ENCODE peak calls at places on chromosomes 4 and X, in six cellular contexts. One of them, this sample, is unnamed.

GRCh38 chr4:55989716-55990115 is 41.0 kb downstream of the CEP135 start:
- DNase-seq in non-pigmented ciliary epithelial cell: no peak
- DNase-seq in heart left ventricle: no peak
- DNase-seq in HEK293T: no peak
- DNase-seq in nucleus accumbens: no peak
- DNase-seq in T follicular helper cell: no peak
- DNase-seq in this sample: no peak

GRCh38 chr4:27474691-27475090 is 614.0 kb downstream of the STIM2 start:
- DNase-seq in T follicular helper cell: no peak
- DNase-seq in HEK293T: no peak
- DNase-seq in non-pigmented ciliary epithelial cell: no peak
- DNase-seq in nucleus accumbens: no peak
- DNase-seq in heart left ventricle: no peak
- DNase-seq in this sample: no peak

GRCh38 chr4:142416121-142416520 is 430.0 kb downstream of the INPP4B start:
- DNase-seq in heart left ventricle: no peak
- DNase-seq in T follicular helper cell: no peak
- DNase-seq in non-pigmented ciliary epithelial cell: no peak
- DNase-seq in HEK293T: no peak
- DNase-seq in nucleus accumbens: no peak
- DNase-seq in this sample: no peak

GRCh38 chr4:87679449-87680169 is 29.5 kb downstream of the DMP1 start:
- DNase-seq in T follicular helper cell: no peak
- DNase-seq in nucleus accumbens: peak
- DNase-seq in HEK293T: peak
- DNase-seq in non-pigmented ciliary epithelial cell: peak
- DNase-seq in heart left ventricle: peak
- DNase-seq in this sample: peak

GRCh38 chr4:79042079-79042674 is 102.9 kb upstream of the PAQR3 start:
- DNase-seq in T follicular helper cell: no peak
- DNase-seq in nucleus accumbens: no peak
- DNase-seq in non-pigmented ciliary epithelial cell: no peak
- DNase-seq in heart left ventricle: no peak
- DNase-seq in HEK293T: peak
- DNase-seq in this sample: no peak

GRCh38 chrX:28609917-28610613 is 22.8 kb downstream of the IL1RAPL1 start:
- DNase-seq in non-pigmented ciliary epithelial cell: no peak
- DNase-seq in heart left ventricle: peak
- DNase-seq in T follicular helper cell: no peak
- DNase-seq in nucleus accumbens: no peak
- DNase-seq in HEK293T: no peak
- DNase-seq in this sample: no peak

GRCh38 chr4:125313989-125314602 is 659 bp upstream of the FAT4 start:
- DNase-seq in T follicular helper cell: no peak
- DNase-seq in nucleus accumbens: no peak
- DNase-seq in non-pigmented ciliary epithelial cell: no peak
- DNase-seq in HEK293T: peak
- DNase-seq in heart left ventricle: no peak
- DNase-seq in this sample: no peak

GRCh38 chr4:1255151-1255550 is 6.2 kb upstream of the CTBP1 start:
- DNase-seq in T follicular helper cell: no peak
- DNase-seq in heart left ventricle: no peak
- DNase-seq in non-pigmented ciliary epithelial cell: no peak
- DNase-seq in nucleus accumbens: no peak
- DNase-seq in HEK293T: no peak
- DNase-seq in this sample: no peak

GRCh38 chr4:2186133-2186864 is 55.6 kb downstream of the HAUS3 start:
- DNase-seq in HEK293T: peak
- DNase-seq in T follicular helper cell: no peak
- DNase-seq in heart left ventricle: no peak
- DNase-seq in non-pigmented ciliary epithelial cell: no peak
- DNase-seq in nucleus accumbens: no peak
- DNase-seq in this sample: no peak

GRCh38 chr4:4437798-4438470 is 51.0 kb downstream of the NSG1 start:
- DNase-seq in non-pigmented ciliary epithelial cell: no peak
- DNase-seq in nucleus accumbens: no peak
- DNase-seq in T follicular helper cell: no peak
- DNase-seq in HEK293T: no peak
- DNase-seq in heart left ventricle: no peak
- DNase-seq in this sample: no peak

GRCh38 chr4:111807556-111807955 is 337.7 kb upstream of the FAM241A start:
- DNase-seq in HEK293T: no peak
- DNase-seq in non-pigmented ciliary epithelial cell: no peak
- DNase-seq in T follicular helper cell: no peak
- DNase-seq in nucleus accumbens: no peak
- DNase-seq in heart left ventricle: no peak
- DNase-seq in this sample: no peak

GRCh38 chr4:76800902-76801301 is 97.0 kb downstream of the SOWAHB start:
- DNase-seq in nucleus accumbens: no peak
- DNase-seq in HEK293T: no peak
- DNase-seq in T follicular helper cell: no peak
- DNase-seq in heart left ventricle: no peak
- DNase-seq in non-pigmented ciliary epithelial cell: no peak
- DNase-seq in this sample: no peak

GRCh38 chr4:55407119-55407518 is 11.4 kb downstream of the TMEM165 start:
- DNase-seq in T follicular helper cell: no peak
- DNase-seq in HEK293T: no peak
- DNase-seq in nucleus accumbens: no peak
- DNase-seq in heart left ventricle: no peak
- DNase-seq in non-pigmented ciliary epithelial cell: no peak
- DNase-seq in this sample: no peak

GRCh38 chrX:125096469-125096868 is 223.2 kb upstream of the TEX13C start:
- DNase-seq in HEK293T: no peak
- DNase-seq in nucleus accumbens: no peak
- DNase-seq in non-pigmented ciliary epithelial cell: no peak
- DNase-seq in T follicular helper cell: no peak
- DNase-seq in heart left ventricle: no peak
- DNase-seq in this sample: no peak

GRCh38 chr4:56465599-56466295 is 1.7 kb upstream of the SRP72 start:
- DNase-seq in nucleus accumbens: no peak
- DNase-seq in non-pigmented ciliary epithelial cell: no peak
- DNase-seq in T follicular helper cell: no peak
- DNase-seq in HEK293T: no peak
- DNase-seq in heart left ventricle: no peak
- DNase-seq in this sample: no peak

GRCh38 chrX:7088968-7089615 is 58.4 kb upstream of the STS start:
- DNase-seq in non-pigmented ciliary epithelial cell: no peak
- DNase-seq in HEK293T: no peak
- DNase-seq in T follicular helper cell: peak
- DNase-seq in heart left ventricle: no peak
- DNase-seq in nucleus accumbens: no peak
- DNase-seq in this sample: no peak

GRCh38 chrX:125953769-125954168 is 212.3 kb downstream of the DCAF12L2 start:
- DNase-seq in HEK293T: no peak
- DNase-seq in nucleus accumbens: no peak
- DNase-seq in T follicular helper cell: no peak
- DNase-seq in non-pigmented ciliary epithelial cell: no peak
- DNase-seq in heart left ventricle: no peak
- DNase-seq in this sample: no peak

GRCh38 chrX:69150294-69150960 is 14.8 kb downstream of the PJA1 start:
- DNase-seq in HEK293T: no peak
- DNase-seq in non-pigmented ciliary epithelial cell: no peak
- DNase-seq in nucleus accumbens: no peak
- DNase-seq in heart left ventricle: no peak
- DNase-seq in T follicular helper cell: no peak
- DNase-seq in this sample: no peak

GRCh38 chr4:94516999-94517398 is 65.3 kb downstream of the PDLIM5 start:
- DNase-seq in T follicular helper cell: no peak
- DNase-seq in heart left ventricle: no peak
- DNase-seq in non-pigmented ciliary epithelial cell: no peak
- DNase-seq in nucleus accumbens: no peak
- DNase-seq in HEK293T: peak
- DNase-seq in this sample: no peak

GRCh38 chr4:23819041-23819511 is 70.8 kb downstream of the PPARGC1A start:
- DNase-seq in heart left ventricle: peak
- DNase-seq in T follicular helper cell: no peak
- DNase-seq in HEK293T: no peak
- DNase-seq in nucleus accumbens: no peak
- DNase-seq in non-pigmented ciliary epithelial cell: peak
- DNase-seq in this sample: no peak

GRCh38 chrX:104347860-104348259 is 93.1 kb upstream of the ESX1 start:
- DNase-seq in non-pigmented ciliary epithelial cell: no peak
- DNase-seq in nucleus accumbens: no peak
- DNase-seq in HEK293T: no peak
- DNase-seq in heart left ventricle: no peak
- DNase-seq in T follicular helper cell: no peak
- DNase-seq in this sample: no peak